ENCODE peak calls at places on chromosomes 2 and 18, in five cellular contexts. O, Q, I, K and M are unnamed samples.

GRCh38 chr18:36692909-36693308 is 135.9 kb downstream of the TPGS2 start:
- DNase-seq in Q (no peak), K (no peak), O (no peak), I (peak), M (no peak)

GRCh38 chr2:138415891-138416494 is 85.6 kb upstream of the SPOPL start:
- DNase-seq in I (peak), Q (no peak), O (no peak), K (no peak), M (no peak)

GRCh38 chr2:147320148-147320547 is 524.7 kb upstream of the ACVR2A start:
- DNase-seq in O (no peak), K (no peak), Q (no peak), I (no peak), M (no peak)

GRCh38 chr18:48100168-48100495 is 169.7 kb upstream of the SMAD2 start:
- DNase-seq in K (no peak), O (no peak), I (no peak), Q (no peak), M (no peak)

GRCh38 chr2:201320701-201321100 is 36.4 kb downstream of the FLACC1 start:
- DNase-seq in O (no peak), Q (no peak), K (no peak), I (no peak), M (no peak)

GRCh38 chr2:84832772-84833461 is 48.0 kb downstream of the TRABD2A start:
- DNase-seq in I (no peak), K (no peak), O (peak), Q (peak), M (no peak)

GRCh38 chr2:169397697-169398096 is 35.4 kb upstream of the LRP2 start:
- DNase-seq in O (no peak), K (no peak), I (peak), Q (no peak), M (no peak)

GRCh38 chr2:23487735-23488492 is 102.9 kb downstream of the KLHL29 start:
- DNase-seq in K (peak), I (peak), Q (no peak), O (no peak), M (no peak)

GRCh38 chr2:63888490-63889402 is 47.0 kb downstream of the UGP2 start:
- DNase-seq in O (no peak), Q (peak), K (peak), I (peak), M (no peak)

GRCh38 chr18:3529077-3529476 is 79.1 kb downstream of the TGIF1 start:
- DNase-seq in I (no peak), K (no peak), Q (no peak), O (no peak), M (no peak)